ENCODE peak calls at places on chromosome 6, in nine cellular contexts. S is activated naive CD8-positive, alpha-beta T cell treated with anti-CD3 and anti-CD28 coated beads for 36 hours; M is cardiac fibroblast; X is activated B cell treated with CpG ODN at 0.5 μM for 24 hours; V is M059J; Z is heart left ventricle; R is GM04504; T is HFF-Myc; Q is CD8-positive, alpha-beta T cell. W is an unnamed sample.

GRCh38 chr6:169269180-169270076 is 15.8 kb upstream of the THBS2 start:
- DNase-seq in S (no peak), M (peak), X (no peak), V (peak), Z (peak), R (no peak), T (no peak), Q (no peak), W (no peak)

GRCh38 chr6:100101656-100102055 is 107.6 kb upstream of the MCHR2 start:
- DNase-seq in S (no peak), M (no peak), X (no peak), V (no peak), Z (no peak), R (no peak), T (no peak), Q (no peak), W (no peak)

GRCh38 chr6:89781070-89782034 is 38.2 kb downstream of the MDN1 start:
- DNase-seq in S (no peak), M (no peak), X (no peak), V (no peak), Z (no peak), R (no peak), T (no peak), Q (no peak), W (no peak)

GRCh38 chr6:93424303-93425064 is 5.1 kb upstream of the EPHA7 start:
- DNase-seq in S (no peak), M (peak), X (no peak), V (no peak), Z (no peak), R (no peak), T (no peak), Q (no peak), W (no peak)

GRCh38 chr6:31791324-31792089 is 4.0 kb downstream of the VARS1 start:
- DNase-seq in S (peak), M (peak), X (no peak), V (peak), Z (no peak), R (no peak), T (no peak), Q (peak), W (peak)

GRCh38 chr6:74091794-74092157 is 395.8 kb downstream of the CD109 start:
- DNase-seq in S (no peak), M (peak), X (no peak), V (no peak), Z (no peak), R (no peak), T (no peak), Q (no peak), W (no peak)

GRCh38 chr6:43242908-43243648 is at the start of gene TTBK1:
- DNase-seq in S (peak), M (no peak), X (no peak), V (no peak), Z (no peak), R (no peak), T (no peak), Q (peak), W (no peak)

GRCh38 chr6:130620338-130620781 is 206.8 kb upstream of the SMLR1 start:
- DNase-seq in S (no peak), M (no peak), X (no peak), V (peak), Z (no peak), R (no peak), T (peak), Q (no peak), W (no peak)

GRCh38 chr6:10193321-10193720 is 221.6 kb downstream of the TFAP2A start:
- DNase-seq in S (no peak), M (no peak), X (no peak), V (no peak), Z (no peak), R (no peak), T (no peak), Q (no peak), W (no peak)

GRCh38 chr6:106117579-106117978 is 31.4 kb downstream of the PRDM1 start:
- DNase-seq in S (peak), M (no peak), X (no peak), V (no peak), Z (no peak), R (no peak), T (no peak), Q (peak), W (no peak)

GRCh38 chr6:157599191-157599590 is 218.2 kb downstream of the ZDHHC14 start:
- DNase-seq in S (no peak), M (no peak), X (no peak), V (no peak), Z (no peak), R (no peak), T (no peak), Q (no peak), W (no peak)

GRCh38 chr6:45619994-45620471 is 242.3 kb upstream of the SUPT3H start:
- DNase-seq in S (no peak), M (peak), X (no peak), V (peak), Z (no peak), R (no peak), T (no peak), Q (no peak), W (no peak)

GRCh38 chr6:147510949-147511590 is 2.6 kb downstream of the SAMD5 start:
- DNase-seq in S (no peak), M (no peak), X (no peak), V (no peak), Z (no peak), R (no peak), T (no peak), Q (no peak), W (peak)

GRCh38 chr6:148999501-148999900 is 252.7 kb downstream of the UST start:
- DNase-seq in S (no peak), M (peak), X (no peak), V (no peak), Z (no peak), R (no peak), T (no peak), Q (no peak), W (no peak)

GRCh38 chr6:12459945-12460800 is 170.0 kb downstream of the EDN1 start:
- DNase-seq in S (no peak), M (no peak), X (no peak), V (no peak), Z (no peak), R (no peak), T (no peak), Q (no peak), W (no peak)

GRCh38 chr6:117481926-117482239 is 591 bp upstream of the DCBLD1 start:
- DNase-seq in S (no peak), M (no peak), X (no peak), V (no peak), Z (no peak), R (no peak), T (no peak), Q (no peak), W (no peak)

GRCh38 chr6:124822118-124822746 is 140.0 kb upstream of the RNF217 start:
- DNase-seq in S (no peak), M (no peak), X (no peak), V (no peak), Z (no peak), R (no peak), T (no peak), Q (no peak), W (peak)

GRCh38 chr6:40585661-40586269 is 1.4 kb downstream of the LRFN2 start:
- DNase-seq in S (no peak), M (no peak), X (no peak), V (no peak), Z (no peak), R (no peak), T (no peak), Q (no peak), W (no peak)

GRCh38 chr6:82488403-82488802 is 124.8 kb downstream of the TPBG start:
- DNase-seq in S (no peak), M (no peak), X (no peak), V (no peak), Z (no peak), R (no peak), T (no peak), Q (no peak), W (no peak)

GRCh38 chr6:108587258-108588059 is 26.7 kb downstream of the FOXO3 start:
- DNase-seq in S (no peak), M (peak), X (no peak), V (peak), Z (peak), R (no peak), T (no peak), Q (no peak), W (no peak)

GRCh38 chr6:81727876-81728517 is 24.5 kb downstream of the TENT5A start:
- DNase-seq in S (no peak), M (no peak), X (no peak), V (no peak), Z (no peak), R (no peak), T (no peak), Q (no peak), W (no peak)

GRCh38 chr6:70510600-70510999 is 56.1 kb upstream of the SDHAF4 start:
- DNase-seq in S (no peak), M (no peak), X (no peak), V (no peak), Z (no peak), R (no peak), T (no peak), Q (no peak), W (no peak)

GRCh38 chr6:145756170-145756662 is 20.9 kb upstream of the EPM2A start:
- DNase-seq in S (no peak), M (peak), X (no peak), V (peak), Z (peak), R (peak), T (peak), Q (no peak), W (peak)

GRCh38 chr6:35327349-35328027 is 14.9 kb upstream of the PPARD start:
- DNase-seq in S (peak), M (peak), X (peak), V (peak), Z (peak), R (no peak), T (no peak), Q (peak), W (peak)

GRCh38 chr6:122153530-122153929 is 245.9 kb upstream of the HSF2 start:
- DNase-seq in S (no peak), M (no peak), X (no peak), V (no peak), Z (no peak), R (no peak), T (no peak), Q (no peak), W (no peak)

GRCh38 chr6:37477656-37478435 is 21.8 kb downstream of the CCDC167 start:
- DNase-seq in S (no peak), M (no peak), X (no peak), V (no peak), Z (no peak), R (no peak), T (no peak), Q (no peak), W (no peak)

GRCh38 chr6:25508051-25508450 is 144.0 kb upstream of the SCGN start:
- DNase-seq in S (no peak), M (no peak), X (no peak), V (no peak), Z (no peak), R (no peak), T (no peak), Q (no peak), W (no peak)

GRCh38 chr6:28758046-28758817 is 165.6 kb downstream of the TRIM27 start:
- DNase-seq in S (no peak), M (peak), X (no peak), V (peak), Z (no peak), R (peak), T (peak), Q (no peak), W (peak)

GRCh38 chr6:161135695-161136591 is 137.9 kb downstream of the AGPAT4 start:
- DNase-seq in S (no peak), M (no peak), X (no peak), V (no peak), Z (no peak), R (no peak), T (no peak), Q (no peak), W (no peak)

GRCh38 chr6:36064770-36065396 is 37.3 kb downstream of the MAPK14 start:
- DNase-seq in S (no peak), M (no peak), X (no peak), V (no peak), Z (no peak), R (no peak), T (no peak), Q (no peak), W (no peak)

GRCh38 chr6:374956-375355 is 16.6 kb upstream of the IRF4 start:
- DNase-seq in S (no peak), M (no peak), X (no peak), V (no peak), Z (no peak), R (no peak), T (no peak), Q (no peak), W (no peak)

GRCh38 chr6:41474213-41474933 is 71.8 kb upstream of the FOXP4 start:
- DNase-seq in S (no peak), M (no peak), X (no peak), V (no peak), Z (no peak), R (no peak), T (no peak), Q (no peak), W (no peak)

GRCh38 chr6:25456249-25456648 is 177.1 kb downstream of the CARMIL1 start:
- DNase-seq in S (no peak), M (no peak), X (no peak), V (no peak), Z (no peak), R (no peak), T (no peak), Q (no peak), W (no peak)

GRCh38 chr6:53326372-53327016 is 22.3 kb downstream of the ELOVL5 start:
- DNase-seq in S (no peak), M (peak), X (no peak), V (peak), Z (peak), R (peak), T (peak), Q (no peak), W (peak)